ENCODE peak calls at places on chromosomes 5 and 9, in five cellular contexts. A, W, E, X and S are unnamed samples.

GRCh38 chr5:169974121-169974770 is 6.0 kb downstream of the INSYN2B start:
- DNase-seq in E (no peak), A (no peak), W (no peak), X (no peak), S (no peak)

GRCh38 chr9:96491079-96491879 is 41.3 kb downstream of the HABP4 start:
- DNase-seq in E (no peak), X (no peak), A (no peak), W (peak), S (no peak)

GRCh38 chr9:74496819-74497749 is at the start of gene RORB:
- DNase-seq in X (no peak), A (peak), E (peak), W (peak), S (peak)

GRCh38 chr5:170151105-170151831 is 45.6 kb downstream of the FOXI1 start:
- DNase-seq in W (peak), X (peak), A (peak), E (no peak), S (no peak)

GRCh38 chr5:73365301-73365853 is 83.2 kb downstream of the FOXD1 start:
- DNase-seq in A (peak), E (no peak), X (peak), W (peak), S (no peak)

GRCh38 chr5:17694401-17694800 is 60.1 kb downstream of the TAF11L14 start:
- DNase-seq in W (no peak), X (no peak), A (peak), E (no peak), S (no peak)

GRCh38 chr5:71589903-71590302 is 2.8 kb downstream of the MCCC2 start:
- DNase-seq in E (no peak), A (no peak), X (no peak), W (no peak), S (peak)

GRCh38 chr9:87662808-87663528 is 63.0 kb upstream of the CTSL start:
- DNase-seq in A (peak), E (peak), W (peak), X (no peak), S (no peak)

GRCh38 chr5:10157085-10157669 is 92.5 kb downstream of the ATPSCKMT start:
- DNase-seq in E (no peak), X (no peak), W (no peak), A (no peak), S (no peak)

GRCh38 chr9:86202338-86202882 is 57.0 kb downstream of the C9orf153 start:
- DNase-seq in X (peak), E (no peak), W (peak), A (peak), S (peak)

GRCh38 chr9:76213751-76214150 is 180.5 kb downstream of the RFK start:
- DNase-seq in A (no peak), X (no peak), W (peak), E (no peak), S (no peak)

DNA sequence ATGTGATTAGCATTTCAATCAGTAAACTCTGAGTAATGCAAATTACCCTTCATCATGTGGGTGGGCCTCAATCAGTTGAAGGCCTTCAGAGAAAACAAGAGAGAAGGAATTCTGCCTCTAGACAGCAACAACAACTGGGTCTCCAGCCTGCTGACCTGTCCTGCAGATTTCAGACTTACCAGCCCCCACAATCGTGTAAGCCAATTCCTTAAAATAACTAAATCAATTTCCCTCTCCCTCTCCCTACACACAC is 41.7 kb upstream of the FBXW11 start:
- DNase-seq in X (no peak), E (no peak), A (no peak), W (no peak), S (no peak)
- H3K4me3 ChIP-seq in X (no peak), E (no peak), A (no peak), W (no peak), S (no peak)

DNA sequence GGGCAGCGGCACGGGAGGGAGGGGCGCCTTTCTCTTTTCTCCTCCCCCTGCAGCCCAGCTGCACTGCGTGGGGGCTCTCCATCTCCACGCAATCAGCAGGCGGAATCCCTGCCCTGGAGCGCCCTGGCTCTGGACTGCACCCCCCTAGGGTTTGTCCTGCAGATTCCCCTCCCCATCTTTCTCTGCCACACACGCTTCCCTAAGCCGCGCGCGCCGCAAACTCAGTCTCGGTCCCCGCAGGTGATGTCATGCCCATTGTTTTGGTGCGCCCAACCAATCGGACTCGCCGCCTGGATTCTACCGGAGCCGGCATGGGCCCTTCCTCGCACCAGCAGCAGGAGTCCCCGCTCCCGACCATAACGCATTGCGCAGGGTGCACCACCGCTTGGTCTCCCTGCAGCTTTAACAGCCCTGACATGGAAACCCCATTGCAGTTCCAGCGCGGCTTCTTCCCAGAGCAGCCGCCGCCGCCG is at the start of gene KCNN2:
- DNase-seq in W (peak), A (peak), E (peak), X (peak), S (no peak)
- H3K4me3 ChIP-seq in W (peak), A (peak), E (peak), X (peak), S (no peak)

GRCh38 chr9:123864291-123864690 is 65.6 kb downstream of the DENND1A start:
- DNase-seq in W (no peak), X (no peak), A (no peak), E (no peak), S (no peak)
- H3K4me3 ChIP-seq in W (no peak), X (no peak), A (no peak), E (no peak), S (no peak)

DNA sequence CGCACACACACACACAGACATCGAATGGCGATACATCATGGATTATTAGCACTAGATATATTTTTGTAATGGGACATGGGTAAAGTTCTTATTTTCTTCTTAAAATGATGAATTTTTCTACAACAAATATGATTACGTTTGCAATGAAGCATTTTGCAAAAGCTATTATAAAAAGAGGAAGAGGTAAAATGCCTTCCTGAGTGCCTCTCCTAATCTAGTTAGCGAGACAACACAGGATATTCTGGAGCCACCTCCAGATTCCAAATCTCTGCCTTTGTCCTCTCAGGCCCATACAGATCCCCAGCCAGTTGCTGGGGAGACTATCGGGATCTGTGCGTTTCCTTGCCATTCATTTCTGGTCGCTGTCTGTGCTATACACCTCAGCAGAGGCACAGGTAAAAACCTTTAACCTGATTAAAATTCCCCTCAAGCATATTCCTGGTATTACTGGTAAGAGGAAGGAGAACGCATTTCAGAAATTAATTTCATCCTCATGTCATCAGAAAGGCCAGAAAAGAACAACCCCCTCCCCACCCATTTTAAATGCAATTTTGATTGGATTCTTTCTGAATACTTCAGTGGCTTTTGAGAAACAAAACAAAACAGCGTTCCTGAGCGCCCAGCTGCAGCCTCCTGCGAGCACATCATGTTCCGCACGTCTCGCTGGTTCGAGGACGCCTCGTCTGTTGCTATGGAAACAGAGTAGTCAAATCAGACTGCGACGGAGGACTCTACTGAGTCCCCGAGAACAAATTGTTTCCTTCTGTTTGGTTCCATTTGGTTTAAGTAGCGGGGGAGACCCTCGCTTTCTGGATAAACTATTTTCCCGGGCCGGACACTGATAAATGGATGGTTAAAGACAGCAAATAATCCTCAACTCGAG is 69.3 kb downstream of the SLC28A3 start:
- DNase-seq in W (peak), A (peak), X (peak), E (peak), S (peak)
- H3K4me3 ChIP-seq in W (peak), A (no peak), X (peak), E (peak), S (no peak)

GRCh38 chr9:136250676-136251075 is 5.1 kb upstream of the QSOX2 start:
- DNase-seq in A (no peak), X (no peak), W (no peak), E (no peak), S (no peak)

GRCh38 chr9:136249881-136250559 is 4.4 kb upstream of the QSOX2 start:
- DNase-seq in A (no peak), X (no peak), W (no peak), E (no peak), S (no peak)

GRCh38 chr9:136247947-136248637 is 2.5 kb upstream of the QSOX2 start:
- DNase-seq in A (no peak), W (no peak), X (no peak), E (no peak), S (no peak)

GRCh38 chr9:136247551-136247916 is 1.9 kb upstream of the QSOX2 start:
- DNase-seq in X (no peak), E (no peak), W (no peak), A (no peak), S (no peak)

DNA sequence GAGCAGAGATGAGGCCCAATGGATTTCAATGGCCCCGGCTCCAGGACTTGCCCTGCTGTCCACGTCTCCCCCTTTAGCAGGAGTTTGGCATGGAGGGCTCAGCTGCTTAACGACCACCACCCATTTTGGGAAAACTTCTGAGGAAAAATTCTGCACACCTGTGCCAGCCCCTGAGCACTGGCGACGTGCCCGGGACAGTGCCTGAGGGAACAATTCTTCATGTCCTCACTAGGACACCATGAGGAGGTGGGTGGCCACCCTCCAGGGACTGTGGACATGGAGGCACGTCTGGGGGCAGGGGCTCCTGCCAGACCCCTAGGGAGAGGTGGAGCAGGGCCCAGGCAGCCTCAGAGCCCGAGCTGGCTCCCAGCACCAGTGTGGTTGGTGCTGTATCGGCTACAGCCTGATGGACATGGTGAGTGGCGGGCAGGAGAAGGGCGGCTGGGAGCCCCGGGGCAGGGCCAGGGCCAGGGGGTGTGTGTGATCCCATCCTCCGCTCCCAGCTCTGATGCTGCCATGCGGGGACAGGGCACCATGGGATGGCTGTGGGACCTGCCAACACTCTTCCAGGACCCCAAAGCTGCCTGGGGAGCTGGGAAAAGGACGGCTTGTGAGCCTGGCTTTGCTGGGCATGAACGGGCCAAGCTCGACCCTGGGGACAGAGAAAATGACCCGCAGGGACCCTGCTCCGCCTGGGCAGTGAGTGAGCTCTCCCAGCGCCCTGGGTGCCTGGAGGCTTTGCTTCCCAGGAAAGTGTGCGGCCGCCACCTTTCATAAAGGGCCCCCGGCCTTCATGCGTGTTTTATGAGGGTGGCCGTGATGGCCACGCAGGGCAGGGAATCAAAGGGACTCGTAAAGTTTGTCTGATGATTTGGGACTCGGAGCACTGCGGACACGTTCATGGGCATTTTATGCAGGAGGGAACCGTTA is 3.6 kb upstream of the QSOX2 start:
- DNase-seq in X (no peak), E (peak), W (no peak), A (no peak), S (no peak)
- H3K4me3 ChIP-seq in X (no peak), E (no peak), W (no peak), A (no peak), S (no peak)

GRCh38 chr5:6162175-6162574 is 216.2 kb downstream of the MED10 start:
- DNase-seq in E (no peak), X (peak), W (no peak), A (no peak), S (no peak)

GRCh38 chr5:6163913-6164312 is 214.4 kb downstream of the MED10 start:
- DNase-seq in A (no peak), W (no peak), E (no peak), X (no peak), S (no peak)

GRCh38 chr5:6161257-6161656 is 217.1 kb downstream of the MED10 start:
- DNase-seq in E (no peak), A (no peak), W (no peak), X (no peak), S (no peak)

GRCh38 chr5:6159864-6160199 is 218.5 kb downstream of the MED10 start:
- DNase-seq in W (no peak), A (no peak), X (no peak), E (no peak), S (no peak)

GRCh38 chr5:6158974-6159863 is 219.1 kb downstream of the MED10 start:
- DNase-seq in A (peak), W (peak), E (no peak), X (peak), S (no peak)
- H3K4me3 ChIP-seq in A (no peak), W (no peak), E (no peak), X (no peak), S (no peak)

DNA sequence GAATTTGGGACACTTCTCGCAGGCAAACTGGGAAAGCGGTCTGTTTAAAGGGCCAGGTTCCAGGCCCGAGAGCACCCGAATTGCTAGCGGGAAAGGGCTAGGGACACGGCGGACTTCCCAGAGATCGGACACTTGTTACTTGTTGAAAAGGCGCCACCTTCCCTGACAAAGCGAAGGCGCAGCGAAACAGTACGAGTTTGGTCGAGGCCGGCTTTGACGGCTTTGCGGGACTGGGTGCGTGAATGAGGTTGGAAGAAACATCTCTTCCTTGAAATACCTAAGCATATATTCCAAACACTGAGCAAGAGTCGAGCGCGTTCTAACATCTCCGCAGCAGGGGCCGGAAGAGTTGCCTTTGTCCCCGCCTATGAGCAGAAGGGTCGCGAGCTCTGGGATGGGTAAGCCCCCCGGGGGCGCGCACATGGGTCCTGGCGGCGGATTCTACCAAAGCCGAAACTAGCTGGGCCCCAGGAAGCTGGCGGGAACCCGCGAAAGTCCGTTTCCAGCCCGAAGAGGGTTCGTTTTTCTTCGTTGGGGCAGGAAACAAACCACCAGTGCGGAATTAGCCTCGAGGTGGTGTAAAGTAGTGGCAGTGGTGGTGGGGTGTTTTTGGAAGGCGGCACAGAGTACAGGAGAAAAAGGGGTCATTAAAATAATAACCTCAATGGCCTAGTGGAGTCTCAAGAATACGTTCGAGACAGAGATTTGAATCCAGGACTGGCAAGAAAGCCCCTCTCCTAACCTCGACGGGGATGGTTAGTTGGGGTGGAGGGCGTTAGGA is 1.5 kb downstream of the GDNF start:
- DNase-seq in W (peak), E (peak), A (no peak), X (no peak), S (no peak)
- H3K4me3 ChIP-seq in W (peak), E (peak), A (no peak), X (peak), S (no peak)

DNA sequence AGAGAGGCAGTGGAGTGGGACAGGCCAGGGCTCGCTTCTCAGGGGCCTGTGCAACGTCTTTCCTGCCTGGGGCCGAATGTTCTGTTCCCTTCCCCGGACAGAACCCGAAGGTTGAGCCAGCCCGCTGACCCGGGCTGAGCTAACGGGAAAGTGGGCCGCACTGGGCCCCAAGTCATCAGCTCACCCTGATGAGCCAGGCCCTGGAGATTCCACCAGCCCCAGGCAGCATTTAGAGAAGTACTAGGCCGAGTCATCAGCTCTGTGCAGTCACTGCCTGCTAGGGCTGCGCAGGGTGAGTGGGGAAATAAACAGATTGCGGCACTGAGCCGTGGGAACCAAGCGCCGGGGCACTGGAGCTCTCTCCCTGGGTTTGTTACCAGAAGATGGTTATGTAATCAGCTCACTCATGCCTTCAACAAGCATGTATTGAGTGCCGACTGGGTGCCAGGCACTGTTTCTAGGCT is 29.1 kb upstream of the DUSP1 start:
- DNase-seq in A (peak), X (peak), E (peak), W (peak), S (no peak)
- H3K4me3 ChIP-seq in A (no peak), X (no peak), E (no peak), W (no peak), S (no peak)